ENCODE peak calls at places on chromosomes 5 and 9, in eight cellular contexts. V, Z, D, U, M, F, C and A are unnamed samples. For H3K27me3, the result is how much of the 10 kb centered on the place peaks cover.

GRCh38 chr5:132658383-132659302 is 670 bp downstream of the IL13 start:
- DNase-seq in V (no peak), Z (no peak), D (no peak), U (no peak), M (no peak), F (no peak), C (no peak), A (no peak)

GRCh38 chr5:56464935-56465756 is 232.0 kb upstream of the ANKRD55 start:
- DNase-seq in V (no peak), Z (no peak), D (no peak), U (no peak), M (no peak), F (peak), C (no peak), A (no peak)

GRCh38 chr5:119270955-119271757 is 84.7 kb upstream of the TNFAIP8 start:
- DNase-seq in V (peak), Z (no peak), D (no peak), U (no peak), M (no peak), F (no peak), C (no peak), A (no peak)

GRCh38 chr9:130919559-130920145 is 19.4 kb downstream of the FIBCD1 start:
- DNase-seq in V (no peak), Z (no peak), D (no peak), U (no peak), M (no peak), F (no peak), C (no peak), A (no peak)

GRCh38 chr9:6229604-6230003 is 14.0 kb downstream of the IL33 start:
- DNase-seq in V (no peak), Z (no peak), D (no peak), U (no peak), M (no peak), F (peak), C (no peak), A (no peak)

GRCh38 chr5:113233606-113234005 is 201.2 kb downstream of the TSSK1B start:
- DNase-seq in V (no peak), Z (no peak), D (no peak), U (no peak), M (no peak), F (no peak), C (no peak), A (no peak)

GRCh38 chr5:102581011-102581410 is 82.2 kb upstream of the SLCO6A1 start:
- DNase-seq in V (no peak), Z (no peak), D (no peak), U (no peak), M (no peak), F (no peak), C (no peak), A (no peak)

GRCh38 chr5:112127856-112128255 is 291.2 kb downstream of the EPB41L4A start:
- DNase-seq in V (no peak), Z (no peak), D (no peak), U (no peak), M (no peak), F (no peak), C (no peak), A (no peak)

GRCh38 chr5:169125571-169125970 is 175.4 kb downstream of the SLIT3 start:
- DNase-seq in V (no peak), Z (no peak), D (peak), U (no peak), M (no peak), F (no peak), C (no peak), A (no peak)

GRCh38 chr9:33101104-33101951 is 24.9 kb upstream of the SMU1 start:
- DNase-seq in V (no peak), Z (no peak), D (no peak), U (no peak), M (no peak), F (peak), C (no peak), A (no peak)

GRCh38 chr5:175797521-175798038 is 73.8 kb upstream of the CPLX2 start:
- DNase-seq in V (no peak), Z (no peak), D (peak), U (no peak), M (no peak), F (no peak), C (peak), A (no peak)

GRCh38 chr5:97501965-97502305 is 318.9 kb upstream of the RIOK2 start:
- DNase-seq in V (no peak), Z (no peak), D (no peak), U (no peak), M (no peak), F (peak), C (no peak), A (no peak)

GRCh38 chr5:93382188-93382587 is 198.8 kb downstream of the NR2F1-AS1 start:
- DNase-seq in V (no peak), Z (no peak), D (peak), U (no peak), M (no peak), F (no peak), C (no peak), A (no peak)

GRCh38 chr5:35777358-35778087 is 79.2 kb upstream of the IL7R start:
- DNase-seq in V (peak), Z (peak), D (peak), U (peak), M (peak), F (peak), C (peak), A (peak)

GRCh38 chr9:12680341-12680740 is 12.8 kb upstream of the TYRP1 start:
- DNase-seq in V (no peak), Z (no peak), D (no peak), U (no peak), M (no peak), F (peak), C (no peak), A (no peak)

GRCh38 chr9:108854094-108854493 is 1.7 kb downstream of the ACTL7B start:
- DNase-seq in V (no peak), Z (no peak), D (no peak), U (no peak), M (no peak), F (no peak), C (no peak), A (no peak)

GRCh38 chr5:135216072-135216812 is 182.2 kb upstream of the PITX1 start:
- DNase-seq in V (no peak), Z (no peak), D (no peak), U (no peak), M (no peak), F (no peak), C (peak), A (no peak)

GRCh38 chr5:179227196-179227577 is 118.1 kb downstream of the ADAMTS2 start:
- DNase-seq in V (no peak), Z (no peak), D (no peak), U (no peak), M (peak), F (no peak), C (no peak), A (no peak)

GRCh38 chr5:7754997-7755596 is 95.8 kb downstream of the CFAP90 start:
- DNase-seq in V (peak), Z (no peak), D (peak), U (no peak), M (no peak), F (peak), C (peak), A (no peak)

GRCh38 chr5:107806705-107807104 is 136.0 kb upstream of the EFNA5 start:
- DNase-seq in V (no peak), Z (no peak), D (no peak), U (no peak), M (no peak), F (peak), C (no peak), A (no peak)

GRCh38 chr9:107630141-107630540 is 140.6 kb upstream of the KLF4 start:
- DNase-seq in V (peak), Z (no peak), D (no peak), U (no peak), M (no peak), F (no peak), C (no peak), A (no peak)

GRCh38 chr9:14309403-14309802 is 4.5 kb downstream of the NFIB start:
- DNase-seq in V (no peak), Z (no peak), D (no peak), U (no peak), M (no peak), F (peak), C (no peak), A (no peak)

GRCh38 chr5:96614110-96614691 is 48.0 kb upstream of the CAST start:
- DNase-seq in V (peak), Z (no peak), D (peak), U (peak), M (peak), F (peak), C (peak), A (peak)

DNA sequence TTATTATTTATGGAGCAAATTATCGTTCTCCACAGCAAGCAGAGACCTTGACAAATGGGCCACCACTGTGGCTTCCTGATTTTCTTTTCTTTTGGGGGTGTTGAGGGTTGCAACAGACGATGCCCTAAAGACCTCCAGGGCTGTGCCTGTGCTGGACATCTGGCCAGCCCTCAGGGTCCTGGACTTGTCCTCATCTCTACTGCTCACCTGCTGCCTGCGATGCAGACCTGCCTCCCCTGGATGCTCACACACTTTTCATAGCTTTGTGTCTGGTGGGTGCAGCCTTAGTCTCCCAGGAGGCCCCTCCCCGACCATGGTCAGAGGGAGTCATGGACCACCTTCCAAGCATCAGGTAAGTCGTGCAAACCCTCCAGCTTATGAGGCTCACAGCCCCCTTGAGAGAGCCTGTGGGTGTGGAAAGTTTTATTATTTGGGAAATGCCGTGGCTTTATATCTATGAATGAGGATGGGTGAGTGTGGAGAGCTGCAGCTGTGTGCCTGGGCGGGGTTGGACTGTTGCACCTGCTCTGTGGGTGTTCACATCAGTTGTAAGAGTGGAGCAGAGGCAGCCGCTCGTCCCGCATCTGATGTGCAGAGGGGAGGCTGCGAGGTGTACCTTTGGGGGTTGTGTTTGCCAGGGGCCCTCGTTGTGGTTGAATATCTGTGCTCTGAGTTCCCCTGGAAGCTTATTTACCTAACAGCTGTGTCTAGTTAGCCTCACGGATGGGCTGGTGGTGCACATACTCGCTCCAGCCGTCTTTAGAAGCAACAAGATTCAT is 126.3 kb upstream of the IRX4 start:
- DNase-seq in V (no peak), Z (no peak), D (no peak), U (no peak), M (no peak), F (no peak), C (peak), A (no peak)
- H3K27me3 ChIP-seq in V (under half), Z (under half), D (under half), U (under half), M (under half), F (under half), C (under half), A (under half)

GRCh38 chr5:66708368-66708767 is 112.2 kb downstream of the MAST4 start:
- DNase-seq in V (no peak), Z (no peak), D (no peak), U (no peak), M (no peak), F (no peak), C (no peak), A (no peak)
- H3K27me3 ChIP-seq in V (under half), Z (under half), D (half or more), U (under half), M (under half), F (under half), C (half or more), A (under half)

GRCh38 chr9:127754099-127754760 is 19.1 kb upstream of the TOR2A start:
- DNase-seq in V (no peak), Z (no peak), D (peak), U (no peak), M (no peak), F (no peak), C (peak), A (no peak)

GRCh38 chr9:127754761-127755557 is 19.9 kb upstream of the TOR2A start:
- DNase-seq in V (no peak), Z (no peak), D (peak), U (no peak), M (no peak), F (no peak), C (peak), A (no peak)

GRCh38 chr9:127753556-127753955 is 18.5 kb upstream of the TOR2A start:
- DNase-seq in V (no peak), Z (no peak), D (no peak), U (no peak), M (no peak), F (no peak), C (no peak), A (no peak)

GRCh38 chr9:127751269-127752054 is 16.4 kb upstream of the TOR2A start:
- DNase-seq in V (no peak), Z (no peak), D (peak), U (no peak), M (no peak), F (peak), C (peak), A (no peak)

GRCh38 chr9:127753148-127753547 is 18.1 kb upstream of the TOR2A start:
- DNase-seq in V (no peak), Z (no peak), D (no peak), U (no peak), M (no peak), F (no peak), C (no peak), A (no peak)
- H3K27me3 ChIP-seq in V (under half), Z (under half), D (under half), U (under half), M (under half), F (under half), C (under half), A (under half)

GRCh38 chr5:151904921-151905320 is 19.7 kb downstream of the GLRA1 start:
- DNase-seq in V (no peak), Z (no peak), D (no peak), U (no peak), M (no peak), F (no peak), C (no peak), A (no peak)

GRCh38 chr5:151903243-151903653 is 21.4 kb downstream of the GLRA1 start:
- DNase-seq in V (no peak), Z (no peak), D (peak), U (no peak), M (no peak), F (no peak), C (no peak), A (no peak)

GRCh38 chr5:151905639-151906038 is 19.0 kb downstream of the GLRA1 start:
- DNase-seq in V (no peak), Z (no peak), D (no peak), U (no peak), M (no peak), F (peak), C (no peak), A (no peak)

GRCh38 chr5:151902215-151902614 is 22.4 kb downstream of the GLRA1 start:
- DNase-seq in V (no peak), Z (no peak), D (no peak), U (no peak), M (no peak), F (no peak), C (no peak), A (no peak)

GRCh38 chr5:151904127-151904526 is 20.5 kb downstream of the GLRA1 start:
- DNase-seq in V (peak), Z (no peak), D (peak), U (no peak), M (no peak), F (no peak), C (no peak), A (no peak)
- H3K27me3 ChIP-seq in V (under half), Z (under half), D (half or more), U (under half), M (under half), F (under half), C (half or more), A (under half)

DNA sequence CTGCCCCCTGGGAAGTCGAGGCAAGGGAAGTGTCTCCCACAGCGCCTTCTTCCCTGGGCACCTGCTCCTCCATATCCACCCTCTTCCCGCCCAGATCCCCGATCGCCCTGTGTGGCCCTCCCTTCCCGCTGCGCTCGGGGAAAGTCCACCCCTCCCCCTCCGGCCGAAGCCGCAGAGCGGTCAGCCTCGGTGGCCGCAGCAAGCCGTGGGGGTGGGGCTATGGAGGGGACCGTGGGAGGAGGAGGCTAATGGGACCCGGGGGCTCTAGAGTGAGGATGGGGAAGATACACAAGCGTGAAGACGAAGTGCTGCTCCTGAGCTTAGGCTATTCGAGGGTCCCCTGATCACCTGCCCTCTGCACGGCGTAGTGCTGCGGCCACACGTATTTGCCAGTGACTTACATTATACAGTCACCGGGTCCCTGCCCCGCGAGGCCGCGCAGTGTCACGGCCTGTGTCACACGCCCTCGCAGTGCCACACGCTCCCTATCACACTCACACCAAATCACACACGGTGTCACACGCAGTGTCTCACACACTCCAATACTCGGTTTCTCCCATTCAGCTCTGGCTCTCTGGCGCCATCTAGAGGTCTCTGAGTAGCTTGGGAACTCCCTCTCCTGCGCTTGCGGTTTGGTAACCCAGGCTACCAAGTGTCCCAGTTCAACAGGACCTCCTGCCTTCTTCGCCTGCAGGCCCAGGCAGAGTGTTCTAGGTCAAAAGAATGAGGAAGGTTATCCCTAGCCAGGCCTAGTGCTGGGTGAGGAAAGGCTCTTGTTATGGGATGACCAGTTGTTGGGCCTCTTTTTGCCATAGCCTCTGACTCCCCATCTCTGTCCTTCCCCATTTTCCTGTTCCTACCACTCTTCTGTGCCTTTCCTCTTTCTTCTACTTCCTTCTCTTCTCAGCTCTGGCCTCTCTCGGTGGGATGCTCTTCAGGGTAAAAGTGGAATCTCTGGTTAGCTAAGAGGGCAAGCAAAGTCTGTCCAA is 855 bp upstream of the PCDH1 start:
- DNase-seq in V (peak), Z (peak), D (peak), U (peak), M (peak), F (peak), C (peak), A (peak)
- H3K27me3 ChIP-seq in V (half or more), Z (half or more), D (under half), U (under half), M (under half), F (under half), C (under half), A (half or more)